ENCODE peak calls at places on chromosomes 1 and 21, in nine cellular contexts. E is stimulated activated CD4-positive, alpha-beta T cell treated with anti-CD3 and anti-CD28 coated beads, Interleukin-2, amount 100 ng/mL, for 24 hours; Y is lung microvascular endothelial cell; B is T-helper 2 cell; N is A549; U is NCI-H510A treated with DMSO at 0.1 percent for 48 hours; D is CD4-positive, CD25-positive, alpha-beta regulatory T cell; C is nephron progenitor cell; M is NCI-H1436. A is an unnamed sample.

GRCh38 chr1:210787800-210788199 is 346.1 kb downstream of the KCNH1 start:
- DNase-seq in U (no peak), D (no peak), E (no peak), Y (no peak), M (no peak), B (no peak), N (no peak), C (no peak), A (no peak)

GRCh38 chr1:22122273-22123070 is 20.4 kb downstream of the WNT4 start:
- DNase-seq in U (no peak), D (no peak), E (no peak), C (no peak), B (no peak), M (no peak), N (no peak), Y (no peak), A (no peak)

GRCh38 chr1:202968895-202969295 is 1.8 kb upstream of the CYB5R1 start:
- DNase-seq in D (peak), N (peak), E (peak), Y (peak), M (peak), U (peak), C (peak), B (peak), A (peak)

GRCh38 chr1:8831329-8831728 is 13.9 kb upstream of the RERE start:
- DNase-seq in E (no peak), N (no peak), M (no peak), C (no peak), U (no peak), D (no peak), Y (no peak), B (no peak), A (no peak)

GRCh38 chr1:161088587-161089110 is 709 bp downstream of the NECTIN4 start:
- DNase-seq in Y (peak), M (no peak), U (no peak), N (no peak), C (no peak), B (no peak), D (no peak), E (no peak), A (no peak)

GRCh38 chr21:44473915-44474555 is 18.7 kb downstream of the LRRC3 start:
- DNase-seq in B (no peak), U (no peak), D (no peak), C (no peak), E (no peak), Y (no peak), N (no peak), M (no peak), A (no peak)

GRCh38 chr21:37253991-37254390 is 13.1 kb downstream of the VPS26C start:
- DNase-seq in D (no peak), N (no peak), Y (no peak), U (no peak), E (no peak), C (no peak), M (no peak), B (no peak), A (no peak)

GRCh38 chr1:103362348-103363007 is 163.0 kb upstream of the RNPC3 start:
- DNase-seq in E (no peak), C (no peak), N (no peak), Y (no peak), B (no peak), U (no peak), M (no peak), D (peak), A (no peak)

GRCh38 chr1:39076127-39076798 is 50.1 kb downstream of the NDUFS5 start:
- DNase-seq in E (no peak), D (no peak), Y (peak), M (no peak), B (no peak), N (no peak), U (no peak), C (no peak), A (no peak)

GRCh38 chr1:9239622-9240401 is 5.2 kb downstream of the H6PD start:
- DNase-seq in Y (peak), N (no peak), E (peak), D (peak), M (no peak), U (no peak), B (peak), C (no peak), A (no peak)

GRCh38 chr1:54766726-54767125 is 2.4 kb upstream of the PARS2 start:
- DNase-seq in U (no peak), N (no peak), B (no peak), D (no peak), Y (no peak), M (peak), C (no peak), E (no peak), A (no peak)

A was measured in 8988T.